ENCODE peak calls at places on chromosomes 7 and 10, in seven cellular contexts. R, B, N, G, K, Q and F are unnamed samples.

GRCh38 chr7:23230586-23231195 is 15.9 kb upstream of the GPNMB start:
- DNase-seq in R (no peak), Q (no peak), K (no peak), G (no peak), B (no peak), N (no peak), F (no peak)

GRCh38 chr7:99290980-99291607 is 18.5 kb downstream of the MYH16 start:
- DNase-seq in N (no peak), B (no peak), K (no peak), G (no peak), R (no peak), Q (no peak), F (peak)

GRCh38 chr7:102472126-102473041 is 6.3 kb downstream of the POLR2J start:
- DNase-seq in G (no peak), Q (no peak), B (no peak), N (no peak), K (no peak), R (peak), F (no peak)

GRCh38 chr10:43204943-43205671 is 61.8 kb downstream of the RASGEF1A start:
- DNase-seq in N (peak), Q (peak), R (peak), B (peak), G (peak), K (peak), F (peak)

GRCh38 chr7:1421020-1421790 is 38.1 kb downstream of the MICALL2 start:
- DNase-seq in N (no peak), Q (no peak), R (no peak), B (no peak), G (no peak), K (no peak), F (no peak)

GRCh38 chr7:108420482-108420908 is 35.7 kb downstream of the NRCAM start:
- DNase-seq in K (no peak), Q (peak), G (no peak), N (no peak), R (no peak), B (no peak), F (peak)

GRCh38 chr7:112529486-112529885 is 48.7 kb downstream of the LSMEM1 start:
- DNase-seq in G (peak), K (no peak), B (no peak), N (no peak), Q (no peak), R (no peak), F (no peak)

GRCh38 chr10:11849908-11850307 is 26.8 kb downstream of the PROSER2 start:
- DNase-seq in B (no peak), R (no peak), Q (no peak), K (no peak), N (no peak), G (no peak), F (no peak)

GRCh38 chr7:27151341-27151944 is 940 bp downstream of the HOXA3 start:
- DNase-seq in B (no peak), Q (no peak), N (no peak), R (no peak), G (peak), K (peak), F (no peak)

GRCh38 chr7:50304911-50305621 is 550 bp downstream of the IKZF1 start:
- DNase-seq in Q (no peak), G (no peak), B (peak), R (no peak), K (no peak), N (peak), F (no peak)

GRCh38 chr7:156473476-156474240 is 166.9 kb upstream of the RNF32 start:
- DNase-seq in Q (peak), G (peak), R (peak), K (peak), B (peak), N (peak), F (peak)

GRCh38 chr10:21501109-21501508 is 24.4 kb downstream of the SKIDA1 start:
- DNase-seq in G (no peak), B (no peak), Q (no peak), R (peak), K (no peak), N (peak), F (no peak)

GRCh38 chr10:131982796-131983195 is 1.1 kb upstream of the BNIP3 start:
- DNase-seq in R (no peak), B (no peak), G (no peak), Q (no peak), N (no peak), K (no peak), F (no peak)

GRCh38 chr7:23938937-23939552 is 229.0 kb downstream of the STK31 start:
- DNase-seq in Q (peak), B (peak), N (peak), K (peak), G (peak), R (peak), F (peak)

GRCh38 chr10:110498982-110499795 is 1.5 kb downstream of the DUSP5 start:
- DNase-seq in G (peak), N (peak), B (no peak), Q (peak), K (peak), R (peak), F (peak)

GRCh38 chr10:124943301-124944092 is 1.6 kb downstream of the ZRANB1 start:
- DNase-seq in Q (peak), N (no peak), R (no peak), G (peak), K (peak), B (no peak), F (peak)

GRCh38 chr10:86960003-86960862 is 1.8 kb downstream of the SNCG start:
- DNase-seq in G (peak), Q (no peak), N (peak), R (peak), K (peak), B (peak), F (peak)

GRCh38 chr7:151311294-151311864 is 30.2 kb upstream of the NUB1 start:
- DNase-seq in Q (no peak), G (peak), B (no peak), R (peak), N (peak), K (peak), F (no peak)

GRCh38 chr7:155297517-155298287 is at the start of gene INSIG1:
- DNase-seq in N (peak), Q (peak), R (peak), G (peak), K (peak), B (peak), F (peak)

GRCh38 chr7:83468251-83468739 is 180.6 kb downstream of the SEMA3E start:
- DNase-seq in Q (peak), B (peak), K (peak), G (peak), N (peak), R (peak), F (peak)

GRCh38 chr10:12828736-12829135 is 172.8 kb downstream of the CCDC3 start:
- DNase-seq in N (no peak), R (no peak), B (no peak), Q (no peak), K (no peak), G (no peak), F (no peak)

GRCh38 chr10:71246591-71247143 is 34.3 kb downstream of the UNC5B start:
- DNase-seq in G (no peak), R (no peak), N (no peak), K (peak), Q (no peak), B (no peak), F (no peak)

GRCh38 chr10:92130622-92131270 is 160.1 kb downstream of the CPEB3 start:
- DNase-seq in N (no peak), Q (no peak), R (no peak), B (no peak), G (no peak), K (no peak), F (no peak)

GRCh38 chr10:6667679-6668270 is 87.7 kb upstream of the PRKCQ start:
- DNase-seq in Q (peak), G (peak), K (peak), B (peak), R (peak), N (peak), F (peak)

GRCh38 chr7:17239683-17240521 is 58.5 kb upstream of the AHR start:
- DNase-seq in K (peak), Q (peak), R (no peak), G (peak), N (no peak), B (no peak), F (peak)

GRCh38 chr10:119694608-119695007 is 31.2 kb upstream of the INPP5F start:
- DNase-seq in Q (no peak), G (no peak), R (no peak), K (no peak), B (no peak), N (no peak), F (no peak)

GRCh38 chr7:95725170-95725569 is 47.2 kb upstream of the DYNC1I1 start:
- DNase-seq in K (peak), Q (no peak), N (peak), B (no peak), R (no peak), G (peak), F (no peak)

GRCh38 chr7:99928994-99929729 is at the start of gene GJC3:
- DNase-seq in K (peak), G (peak), R (peak), B (peak), Q (peak), N (peak), F (peak)

GRCh38 chr7:83649701-83650100 is 762 bp upstream of the SEMA3E start:
- DNase-seq in K (no peak), B (no peak), R (no peak), Q (no peak), G (no peak), N (no peak), F (no peak)

GRCh38 chr10:114869500-114869899 is 47.9 kb downstream of the FHIP2A start:
- DNase-seq in N (no peak), Q (peak), K (peak), G (peak), R (no peak), B (no peak), F (peak)

GRCh38 chr10:47079177-47079580 is 168.0 kb downstream of the PTPN20 start:
- DNase-seq in N (no peak), K (peak), G (no peak), B (no peak), R (peak), Q (peak), F (peak)

GRCh38 chr10:133141963-133142350 is 18.1 kb upstream of the KNDC1 start:
- DNase-seq in Q (no peak), G (no peak), R (no peak), N (no peak), K (no peak), B (no peak), F (no peak)

GRCh38 chr10:28294169-28294532 is 8.7 kb downstream of the MPP7 start:
- DNase-seq in K (no peak), Q (no peak), R (no peak), G (no peak), B (no peak), N (no peak), F (no peak)

GRCh38 chr7:79854621-79855020 is 280.0 kb upstream of the GNAI1 start:
- DNase-seq in N (no peak), B (no peak), Q (no peak), R (no peak), G (peak), K (no peak), F (no peak)

GRCh38 chr10:590721-591120 is 98.7 kb downstream of the DIP2C start:
- DNase-seq in R (no peak), N (no peak), B (no peak), G (no peak), K (no peak), Q (no peak), F (no peak)

DNA sequence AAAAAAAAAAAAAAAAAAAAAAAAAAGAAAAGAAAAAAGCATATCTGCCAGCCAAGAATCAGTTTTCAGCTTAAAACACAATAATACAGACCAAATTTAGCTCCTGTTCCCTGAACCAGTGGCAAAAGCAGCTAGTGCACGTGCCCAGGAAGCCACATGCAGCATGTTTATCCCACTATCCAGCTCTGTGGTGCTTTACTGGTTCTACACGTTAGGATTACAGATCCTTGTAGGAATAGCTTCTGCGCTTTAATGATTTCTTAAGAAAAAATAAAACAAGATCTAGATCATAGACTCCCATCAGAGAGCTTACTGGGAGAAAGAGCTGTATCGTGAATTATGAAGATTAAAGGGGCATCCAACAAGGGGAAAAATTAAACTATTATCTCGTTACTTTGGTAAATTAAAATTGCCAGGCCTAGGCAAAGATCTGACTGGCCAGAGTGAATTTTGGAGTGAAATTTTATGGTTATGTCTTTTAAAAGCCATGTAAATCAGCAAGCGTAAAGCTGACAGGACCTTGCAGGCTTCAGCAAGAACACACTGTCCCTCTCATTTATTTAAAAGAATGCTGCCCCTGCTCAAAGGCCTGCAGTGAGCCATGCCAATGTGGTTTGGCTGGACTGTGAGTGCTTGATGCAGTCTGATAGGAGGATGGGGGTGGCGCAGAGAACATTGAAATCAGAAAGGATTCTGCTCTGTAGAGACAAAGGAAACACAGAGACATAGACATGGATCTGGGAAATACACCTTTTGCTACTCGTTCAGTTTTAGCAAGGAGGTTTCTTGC is 177.3 kb upstream of the PHYHIPL start:
- DNase-seq in N (no peak), G (no peak), Q (peak), K (no peak), R (no peak), B (no peak), F (peak)
- H3K9ac ChIP-seq in N (no peak), G (no peak), Q (no peak), K (no peak), R (no peak), B (no peak), F (no peak)

DNA sequence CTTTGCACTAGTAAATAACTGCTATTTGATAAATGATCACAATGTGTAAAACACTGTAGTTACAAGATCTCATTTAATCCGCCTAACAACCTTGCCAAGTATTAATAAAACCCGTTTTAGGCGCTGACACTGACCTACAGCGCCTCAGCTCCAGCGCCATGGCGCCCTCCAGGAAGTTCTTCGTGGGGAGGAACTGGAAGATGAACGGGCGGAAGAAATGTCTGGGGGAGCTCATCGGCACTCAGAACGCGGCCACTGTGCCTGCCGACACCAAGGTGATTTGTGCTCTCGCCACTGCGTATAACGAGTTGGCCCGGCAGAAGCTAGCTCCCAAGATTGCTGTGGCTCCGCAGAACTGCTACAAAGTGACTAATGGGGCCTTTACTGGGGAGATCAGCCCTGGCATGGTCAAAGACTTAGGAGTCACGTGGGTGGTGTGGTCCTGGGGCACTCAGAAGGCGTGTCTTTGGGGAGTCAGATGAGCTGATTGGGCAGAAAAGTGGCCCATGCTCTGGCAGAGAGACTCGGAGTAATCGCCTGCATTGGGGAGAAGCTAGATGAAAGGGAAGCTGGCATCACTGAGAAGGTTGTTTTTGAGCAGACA is 1.1 kb upstream of the TNPO3 start:
- DNase-seq in B (no peak), Q (no peak), R (no peak), N (no peak), K (no peak), G (no peak), F (no peak)
- H3K4me3 ChIP-seq in B (peak), Q (peak), R (peak), N (peak), K (peak), G (peak), F (peak)

GRCh38 chr10:129468187-129468586 is 1.1 kb downstream of the MGMT start:
- DNase-seq in R (peak), Q (no peak), N (no peak), G (no peak), B (no peak), K (no peak), F (no peak)

GRCh38 chr10:129464251-129464650 is 2.8 kb upstream of the MGMT start:
- DNase-seq in G (no peak), B (no peak), N (no peak), K (peak), R (peak), Q (no peak), F (no peak)

GRCh38 chr10:129466703-129467345 is at the start of gene MGMT:
- DNase-seq in B (peak), G (peak), Q (peak), N (peak), K (peak), R (peak), F (peak)

GRCh38 chr10:129467346-129468119 is 492 bp downstream of the MGMT start:
- DNase-seq in K (no peak), Q (no peak), N (no peak), B (no peak), G (peak), R (no peak), F (peak)

DNA sequence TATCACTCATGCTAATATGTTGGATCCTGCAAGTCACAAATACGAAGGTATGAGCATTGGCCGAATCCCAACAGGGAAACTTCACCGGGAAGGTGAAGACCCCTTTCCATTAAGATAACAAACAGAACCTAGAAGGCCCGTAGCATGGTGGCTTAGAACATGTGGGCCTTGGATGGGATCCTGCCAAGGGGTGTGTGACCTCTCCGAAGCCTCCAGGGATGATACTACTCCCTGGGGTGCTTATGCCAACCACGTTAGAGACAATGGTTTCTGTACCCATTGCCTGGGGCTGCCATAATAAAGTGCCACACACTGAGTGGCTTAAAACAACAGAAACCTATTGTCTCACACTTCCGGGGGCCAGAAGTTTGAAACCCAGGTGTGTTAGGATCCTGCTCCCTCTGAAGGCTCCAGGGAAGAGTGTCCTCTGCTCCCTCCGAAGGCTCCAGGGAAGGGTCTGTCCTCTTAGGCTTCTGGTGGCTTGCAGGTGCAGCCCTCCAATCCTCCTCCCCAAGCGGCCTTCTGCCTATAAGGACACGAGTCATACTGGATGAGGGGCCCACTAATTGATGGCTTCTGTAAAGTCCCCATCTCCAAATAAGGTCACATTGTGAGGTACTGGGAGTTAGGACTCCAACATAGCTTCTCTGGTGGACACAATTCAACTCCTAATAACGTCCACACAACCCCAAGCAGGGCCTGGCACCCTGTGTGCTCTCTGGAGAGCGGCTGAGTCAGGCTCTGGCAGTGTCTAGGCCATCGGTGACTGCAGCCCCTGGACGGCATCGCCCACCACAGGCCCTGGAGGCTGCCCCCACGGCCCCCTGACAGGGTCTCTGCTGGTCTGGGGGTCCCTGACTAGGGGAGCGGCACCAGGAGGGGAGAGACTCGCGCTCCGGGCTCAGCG is 992 bp upstream of the MGMT start:
- DNase-seq in N (no peak), K (no peak), G (peak), B (no peak), R (peak), Q (no peak), F (no peak)
- H3K9ac ChIP-seq in N (no peak), K (peak), G (peak), B (peak), R (no peak), Q (peak), F (no peak)

GRCh38 chr10:69326692-69327091 is 48.4 kb downstream of the HK1 start:
- DNase-seq in G (no peak), Q (no peak), N (no peak), K (no peak), B (no peak), R (no peak), F (no peak)

GRCh38 chr10:69324583-69324982 is 46.3 kb downstream of the HK1 start:
- DNase-seq in Q (no peak), G (no peak), R (peak), B (no peak), N (no peak), K (no peak), F (no peak)

GRCh38 chr10:69329721-69330178 is 51.5 kb downstream of the HK1 start:
- DNase-seq in N (peak), R (peak), G (no peak), B (no peak), K (no peak), Q (no peak), F (no peak)

GRCh38 chr10:69328346-69328687 is 50.0 kb downstream of the HK1 start:
- DNase-seq in R (peak), N (no peak), B (no peak), Q (no peak), K (no peak), G (no peak), F (no peak)

DNA sequence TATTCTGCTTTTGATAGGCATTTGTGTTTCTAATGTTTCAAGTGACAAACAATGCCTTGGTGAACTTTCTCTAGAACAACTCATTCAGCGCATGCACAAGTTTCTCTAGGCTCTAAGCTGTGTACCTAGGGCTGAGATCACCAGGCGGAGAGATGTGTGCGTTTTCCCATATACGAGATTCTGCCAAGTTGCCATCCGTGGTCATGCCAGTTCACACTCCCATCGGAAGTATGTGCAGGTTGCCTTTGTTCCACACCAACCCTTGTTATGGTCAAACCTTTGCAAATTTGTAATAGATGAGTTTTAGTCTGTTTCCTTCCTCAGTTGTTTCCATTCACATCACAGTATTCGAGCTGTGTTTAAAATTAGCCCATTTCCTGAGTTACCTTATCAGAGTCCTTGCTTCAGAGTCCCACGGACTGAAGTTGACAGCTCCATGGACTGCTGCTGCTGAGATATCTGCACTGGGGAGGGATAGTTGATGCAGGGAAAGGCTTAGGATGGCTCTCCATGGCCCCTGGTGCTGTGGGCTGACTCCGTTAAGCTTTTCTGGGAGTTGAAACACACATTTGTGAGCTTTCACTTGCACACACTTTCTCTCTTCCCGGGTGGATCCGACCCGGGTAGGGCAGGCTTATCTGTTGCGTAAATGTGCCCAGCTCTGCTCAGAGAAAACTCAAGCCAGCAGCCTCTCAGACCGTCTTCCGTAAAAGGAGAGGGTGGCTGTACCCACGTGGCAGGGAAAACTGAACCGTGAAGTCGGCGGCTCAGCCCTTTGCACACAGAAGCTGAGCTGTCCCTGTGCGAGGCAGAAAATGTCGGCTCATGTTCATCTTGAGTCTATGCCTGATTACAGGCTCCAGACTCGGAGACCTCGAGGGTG is 49.4 kb downstream of the HK1 start:
- DNase-seq in K (peak), N (no peak), B (no peak), Q (peak), G (no peak), R (peak), F (peak)
- H3K4me3 ChIP-seq in K (peak), N (no peak), B (no peak), Q (peak), G (no peak), R (no peak), F (no peak)